ENCODE peak calls at places on chromosomes 6 and 20, in nine cellular contexts. One of them, this sample, is unnamed.

GRCh38 chr6:167731731-167732422 is 94.8 kb upstream of the AFDN start:
- DNase-seq in MCF 10A: peak; percentile 18
- DNase-seq in fibroblast of pulmonary artery: no peak
- DNase-seq in HFFc6: no peak
- DNase-seq in OCI-LY7: no peak
- DNase-seq in fibroblast of the aortic adventitia: no peak
- DNase-seq in mesothelial cell of epicardium: no peak
- DNase-seq in GM12878: no peak
- DNase-seq in neural progenitor cell: no peak
- DNase-seq in this sample: no peak

GRCh38 chr6:2970753-2971419 is 481 bp downstream of the SERPINB6 start:
- DNase-seq in MCF 10A: peak; percentile 58
- DNase-seq in fibroblast of pulmonary artery: peak; percentile 49
- DNase-seq in HFFc6: peak; percentile 41
- DNase-seq in OCI-LY7: no peak
- DNase-seq in fibroblast of the aortic adventitia: peak; percentile 43
- DNase-seq in mesothelial cell of epicardium: no peak
- DNase-seq in GM12878: no peak
- DNase-seq in neural progenitor cell: peak; percentile 64
- DNase-seq in this sample: peak; percentile 63

GRCh38 chr6:135522975-135523692 is 25.6 kb upstream of the AHI1 start:
- DNase-seq in MCF 10A: peak; percentile 21
- DNase-seq in fibroblast of pulmonary artery: peak; percentile 75
- DNase-seq in HFFc6: no peak
- DNase-seq in OCI-LY7: no peak
- DNase-seq in fibroblast of the aortic adventitia: peak; percentile 60
- DNase-seq in mesothelial cell of epicardium: no peak
- DNase-seq in GM12878: no peak
- DNase-seq in neural progenitor cell: no peak
- DNase-seq in this sample: no peak

GRCh38 chr6:96948631-96949030 is 24.1 kb downstream of the KLHL32 start:
- DNase-seq in MCF 10A: no peak
- DNase-seq in fibroblast of pulmonary artery: peak; percentile 7
- DNase-seq in HFFc6: no peak
- DNase-seq in OCI-LY7: no peak
- DNase-seq in fibroblast of the aortic adventitia: no peak
- DNase-seq in mesothelial cell of epicardium: no peak
- DNase-seq in GM12878: no peak
- DNase-seq in neural progenitor cell: no peak
- DNase-seq in this sample: no peak

GRCh38 chr6:5125152-5126006 is 40.2 kb downstream of the PPP1R3G start:
- DNase-seq in MCF 10A: peak; percentile 81
- DNase-seq in fibroblast of pulmonary artery: peak; percentile 64
- DNase-seq in HFFc6: peak; percentile 29
- DNase-seq in OCI-LY7: no peak
- DNase-seq in fibroblast of the aortic adventitia: peak; percentile 42
- DNase-seq in mesothelial cell of epicardium: no peak
- DNase-seq in GM12878: no peak
- DNase-seq in neural progenitor cell: no peak
- DNase-seq in this sample: no peak

GRCh38 chr6:131914967-131915751 is 36.0 kb downstream of the CCN2 start:
- DNase-seq in MCF 10A: peak; percentile 84
- DNase-seq in fibroblast of pulmonary artery: peak; percentile 89
- DNase-seq in HFFc6: peak; percentile 74
- DNase-seq in OCI-LY7: peak; percentile 79
- DNase-seq in fibroblast of the aortic adventitia: peak; percentile 90
- DNase-seq in mesothelial cell of epicardium: peak; percentile 26
- DNase-seq in GM12878: peak; percentile 24
- DNase-seq in neural progenitor cell: peak; percentile 80
- DNase-seq in this sample: peak; percentile 55

GRCh38 chr6:154433477-154434241 is 76.8 kb downstream of the CNKSR3 start:
- DNase-seq in MCF 10A: no peak
- DNase-seq in fibroblast of pulmonary artery: no peak
- DNase-seq in HFFc6: no peak
- DNase-seq in OCI-LY7: no peak
- DNase-seq in fibroblast of the aortic adventitia: peak; percentile 70
- DNase-seq in mesothelial cell of epicardium: no peak
- DNase-seq in GM12878: no peak
- DNase-seq in neural progenitor cell: peak; percentile 66
- DNase-seq in this sample: no peak

GRCh38 chr6:170165085-170165484 is 125.8 kb downstream of the DLL1 start:
- DNase-seq in MCF 10A: no peak
- DNase-seq in fibroblast of pulmonary artery: no peak
- DNase-seq in HFFc6: no peak
- DNase-seq in OCI-LY7: no peak
- DNase-seq in fibroblast of the aortic adventitia: no peak
- DNase-seq in mesothelial cell of epicardium: no peak
- DNase-seq in GM12878: no peak
- DNase-seq in neural progenitor cell: no peak
- DNase-seq in this sample: no peak

GRCh38 chr6:36657942-36658544 is 20.5 kb upstream of the CDKN1A start:
- DNase-seq in MCF 10A: no peak
- DNase-seq in fibroblast of pulmonary artery: peak; percentile 47
- DNase-seq in HFFc6: peak; percentile 59
- DNase-seq in OCI-LY7: peak; percentile 39
- DNase-seq in fibroblast of the aortic adventitia: peak; percentile 70
- DNase-seq in mesothelial cell of epicardium: no peak
- DNase-seq in GM12878: no peak
- DNase-seq in neural progenitor cell: no peak
- DNase-seq in this sample: no peak

GRCh38 chr6:36656441-36656840 is 22.1 kb upstream of the CDKN1A start:
- DNase-seq in MCF 10A: no peak
- DNase-seq in fibroblast of pulmonary artery: no peak
- DNase-seq in HFFc6: no peak
- DNase-seq in OCI-LY7: no peak
- DNase-seq in fibroblast of the aortic adventitia: no peak
- DNase-seq in mesothelial cell of epicardium: no peak
- DNase-seq in GM12878: no peak
- DNase-seq in neural progenitor cell: no peak
- DNase-seq in this sample: no peak

GRCh38 chr6:36659271-36659670 is 19.2 kb upstream of the CDKN1A start:
- DNase-seq in MCF 10A: peak; percentile 82
- DNase-seq in fibroblast of pulmonary artery: peak; percentile 96
- DNase-seq in HFFc6: peak; percentile 68
- DNase-seq in OCI-LY7: no peak
- DNase-seq in fibroblast of the aortic adventitia: peak; percentile 99
- DNase-seq in mesothelial cell of epicardium: no peak
- DNase-seq in GM12878: no peak
- DNase-seq in neural progenitor cell: no peak
- DNase-seq in this sample: no peak

GRCh38 chr6:36655073-36655847 is 23.3 kb upstream of the CDKN1A start:
- DNase-seq in MCF 10A: no peak
- DNase-seq in fibroblast of pulmonary artery: no peak
- DNase-seq in HFFc6: no peak
- DNase-seq in OCI-LY7: peak; percentile 71
- DNase-seq in fibroblast of the aortic adventitia: peak; percentile 30
- DNase-seq in mesothelial cell of epicardium: no peak
- DNase-seq in GM12878: no peak
- DNase-seq in neural progenitor cell: no peak
- DNase-seq in this sample: no peak

DNA sequence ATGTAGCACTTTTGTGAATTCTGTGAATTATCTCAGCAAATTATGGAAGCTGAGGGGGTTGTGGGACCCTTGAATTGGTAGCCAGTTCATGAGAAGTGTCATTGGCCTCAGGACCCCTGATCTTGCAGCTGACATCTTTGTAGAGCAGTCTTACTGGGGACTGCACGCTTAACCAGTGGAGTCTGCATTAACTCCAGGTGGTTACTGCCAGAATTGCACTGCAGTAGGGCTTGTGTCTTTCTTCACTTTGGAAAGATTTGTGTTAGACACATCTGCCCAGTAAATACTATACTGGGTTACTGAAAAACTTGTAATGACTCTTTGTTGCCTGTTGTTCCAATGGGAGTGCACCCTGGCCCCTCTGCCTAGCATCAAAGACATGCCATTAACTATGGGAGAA is 21.2 kb upstream of the CDKN1A start:
- DNase-seq in MCF 10A: no peak
- DNase-seq in fibroblast of pulmonary artery: no peak
- DNase-seq in HFFc6: no peak
- DNase-seq in OCI-LY7: peak; percentile 57
- DNase-seq in fibroblast of the aortic adventitia: no peak
- DNase-seq in mesothelial cell of epicardium: no peak
- DNase-seq in GM12878: no peak
- DNase-seq in neural progenitor cell: no peak
- DNase-seq in this sample: no peak
- TF ChIP-seq CTCF in MCF 10A: no peak
- TF ChIP-seq CTCF in fibroblast of pulmonary artery: no peak
- TF ChIP-seq CTCF in HFFc6: peak; percentile 19
- TF ChIP-seq CTCF in OCI-LY7: peak; percentile 45
- TF ChIP-seq CTCF in fibroblast of the aortic adventitia: no peak
- TF ChIP-seq CTCF in mesothelial cell of epicardium: no peak
- TF ChIP-seq CTCF in GM12878: peak; percentile 5
- TF ChIP-seq CTCF in neural progenitor cell: no peak
- TF ChIP-seq CTCF in this sample: no peak

DNA sequence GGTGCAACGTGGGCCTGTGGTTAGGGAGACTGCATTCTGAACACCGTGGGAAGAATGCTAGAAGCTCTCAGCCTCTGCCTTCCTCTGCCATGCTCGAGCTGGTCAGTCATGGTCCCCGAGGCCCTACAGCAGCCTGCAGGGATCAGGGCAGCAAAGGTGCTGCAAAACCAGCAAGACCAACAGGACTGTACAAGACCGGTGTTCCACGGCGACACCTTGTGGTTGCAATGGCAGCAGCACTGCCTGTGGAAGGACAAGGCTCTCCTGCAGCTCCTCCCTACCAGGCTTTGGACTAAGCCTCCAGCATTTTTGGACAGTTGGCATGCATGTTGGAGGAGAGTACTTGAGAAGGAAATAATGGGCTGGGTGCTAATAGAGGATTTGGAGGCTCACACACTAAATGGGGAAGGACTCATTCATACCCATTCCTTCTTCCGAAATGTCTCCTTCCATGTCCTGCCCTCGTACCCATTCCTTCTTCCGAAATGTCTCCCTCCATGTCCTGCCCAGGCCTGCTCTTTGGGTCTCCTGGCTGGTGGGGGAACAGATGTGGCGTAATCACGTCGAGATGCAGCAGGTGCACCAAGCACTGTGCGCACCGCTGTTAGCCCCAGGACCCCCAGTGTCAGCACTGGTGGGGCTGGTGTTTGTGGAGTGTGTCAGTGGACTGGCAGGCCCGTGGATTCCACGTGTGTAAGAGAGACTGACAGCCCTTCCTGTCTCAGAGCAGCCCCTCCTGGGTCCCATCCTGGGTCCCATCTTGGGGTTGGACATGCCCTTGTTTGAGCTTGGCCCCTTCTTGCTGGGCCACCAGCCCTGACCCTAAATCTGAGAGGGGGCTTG is 18.6 kb upstream of the MYT1 start:
- DNase-seq in MCF 10A: no peak
- DNase-seq in fibroblast of pulmonary artery: no peak
- DNase-seq in HFFc6: no peak
- DNase-seq in OCI-LY7: no peak
- DNase-seq in fibroblast of the aortic adventitia: no peak
- DNase-seq in mesothelial cell of epicardium: no peak
- DNase-seq in GM12878: no peak
- DNase-seq in neural progenitor cell: no peak
- DNase-seq in this sample: no peak
- TF ChIP-seq CTCF in MCF 10A: peak; percentile 24
- TF ChIP-seq CTCF in fibroblast of pulmonary artery: peak; percentile 11
- TF ChIP-seq CTCF in HFFc6: peak; percentile 61
- TF ChIP-seq CTCF in OCI-LY7: peak; percentile 61
- TF ChIP-seq CTCF in fibroblast of the aortic adventitia: no peak
- TF ChIP-seq CTCF in mesothelial cell of epicardium: no peak
- TF ChIP-seq CTCF in GM12878: no peak
- TF ChIP-seq CTCF in neural progenitor cell: peak; percentile 42
- TF ChIP-seq CTCF in this sample: no peak

GRCh38 chr6:42963179-42963854 is 2.8 kb downstream of the GNMT start:
- DNase-seq in MCF 10A: no peak
- DNase-seq in fibroblast of pulmonary artery: no peak
- DNase-seq in HFFc6: no peak
- DNase-seq in OCI-LY7: no peak
- DNase-seq in fibroblast of the aortic adventitia: no peak
- DNase-seq in mesothelial cell of epicardium: no peak
- DNase-seq in GM12878: no peak
- DNase-seq in neural progenitor cell: no peak
- DNase-seq in this sample: no peak

GRCh38 chr6:42961020-42961470 is 491 bp downstream of the GNMT start:
- DNase-seq in MCF 10A: peak; percentile 58
- DNase-seq in fibroblast of pulmonary artery: no peak
- DNase-seq in HFFc6: no peak
- DNase-seq in OCI-LY7: no peak
- DNase-seq in fibroblast of the aortic adventitia: no peak
- DNase-seq in mesothelial cell of epicardium: no peak
- DNase-seq in GM12878: no peak
- DNase-seq in neural progenitor cell: no peak
- DNase-seq in this sample: no peak

GRCh38 chr6:42962096-42962495 is 1.5 kb downstream of the GNMT start:
- DNase-seq in MCF 10A: no peak
- DNase-seq in fibroblast of pulmonary artery: no peak
- DNase-seq in HFFc6: no peak
- DNase-seq in OCI-LY7: no peak
- DNase-seq in fibroblast of the aortic adventitia: no peak
- DNase-seq in mesothelial cell of epicardium: no peak
- DNase-seq in GM12878: no peak
- DNase-seq in neural progenitor cell: no peak
- DNase-seq in this sample: no peak

GRCh38 chr6:42962502-42963178 is 2.1 kb downstream of the GNMT start:
- DNase-seq in MCF 10A: no peak
- DNase-seq in fibroblast of pulmonary artery: no peak
- DNase-seq in HFFc6: no peak
- DNase-seq in OCI-LY7: no peak
- DNase-seq in fibroblast of the aortic adventitia: no peak
- DNase-seq in mesothelial cell of epicardium: no peak
- DNase-seq in GM12878: no peak
- DNase-seq in neural progenitor cell: no peak
- DNase-seq in this sample: no peak

DNA sequence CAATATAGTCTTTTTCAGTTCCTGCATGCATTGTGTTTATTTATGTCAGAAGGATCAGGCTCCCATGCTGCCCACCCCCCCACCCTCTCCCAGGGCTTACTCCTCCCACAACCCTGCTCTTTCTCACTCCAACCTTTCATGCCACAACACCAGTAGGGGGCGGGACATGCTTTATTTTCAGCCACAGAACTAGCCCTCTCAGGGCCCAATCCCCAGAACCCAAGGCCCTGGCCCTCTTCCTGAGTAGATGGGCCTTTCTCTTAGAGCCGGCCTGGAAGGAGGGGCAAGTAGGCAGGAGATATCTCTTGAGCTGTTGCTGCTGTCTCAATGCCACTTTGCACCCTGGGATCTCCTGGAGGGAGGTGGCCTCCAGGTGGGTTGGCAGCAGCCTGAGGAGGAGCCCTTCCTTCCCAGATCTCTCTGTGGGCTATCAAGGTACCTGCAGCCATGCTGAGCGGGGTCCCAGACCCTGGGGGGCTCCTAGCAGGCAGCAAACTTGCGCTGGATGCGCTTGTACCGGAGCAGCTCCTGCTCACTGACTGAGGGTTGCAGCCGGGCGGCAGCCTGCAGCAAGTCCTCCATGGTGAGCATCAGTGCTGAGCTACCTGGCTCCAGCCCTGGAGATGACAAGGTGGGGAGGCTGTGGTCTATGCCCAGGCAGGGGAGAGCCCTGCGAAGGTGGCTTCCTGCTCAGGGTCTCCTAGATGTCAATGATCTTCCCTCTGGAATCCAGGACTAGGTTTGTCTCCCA is 3.5 kb downstream of the GNMT start:
- DNase-seq in MCF 10A: peak; percentile 61
- DNase-seq in fibroblast of pulmonary artery: peak; percentile 70
- DNase-seq in HFFc6: peak; percentile 30
- DNase-seq in OCI-LY7: peak; percentile 58
- DNase-seq in fibroblast of the aortic adventitia: peak; percentile 45
- DNase-seq in mesothelial cell of epicardium: no peak
- DNase-seq in GM12878: no peak
- DNase-seq in neural progenitor cell: peak; percentile 84
- DNase-seq in this sample: peak; percentile 60
- TF ChIP-seq CTCF in MCF 10A: no peak
- TF ChIP-seq CTCF in fibroblast of pulmonary artery: peak; percentile 36
- TF ChIP-seq CTCF in HFFc6: peak; percentile 68
- TF ChIP-seq CTCF in OCI-LY7: peak; percentile 64
- TF ChIP-seq CTCF in fibroblast of the aortic adventitia: peak; percentile 29
- TF ChIP-seq CTCF in mesothelial cell of epicardium: no peak
- TF ChIP-seq CTCF in GM12878: no peak
- TF ChIP-seq CTCF in neural progenitor cell: peak; percentile 57
- TF ChIP-seq CTCF in this sample: peak; percentile 22

GRCh38 chr6:150764638-150765456 is 100.7 kb upstream of the MTHFD1L start:
- DNase-seq in MCF 10A: no peak
- DNase-seq in fibroblast of pulmonary artery: no peak
- DNase-seq in HFFc6: no peak
- DNase-seq in OCI-LY7: peak; percentile 44
- DNase-seq in fibroblast of the aortic adventitia: no peak
- DNase-seq in mesothelial cell of epicardium: no peak
- DNase-seq in GM12878: no peak
- DNase-seq in neural progenitor cell: no peak
- DNase-seq in this sample: no peak

GRCh38 chr6:150766201-150766997 is 99.1 kb upstream of the MTHFD1L start:
- DNase-seq in MCF 10A: peak; percentile 3
- DNase-seq in fibroblast of pulmonary artery: peak; percentile 21
- DNase-seq in HFFc6: no peak
- DNase-seq in OCI-LY7: no peak
- DNase-seq in fibroblast of the aortic adventitia: peak; percentile 42
- DNase-seq in mesothelial cell of epicardium: no peak
- DNase-seq in GM12878: no peak
- DNase-seq in neural progenitor cell: peak; percentile 38
- DNase-seq in this sample: no peak

GRCh38 chr6:150765457-150765764 is 100.1 kb upstream of the MTHFD1L start:
- DNase-seq in MCF 10A: no peak
- DNase-seq in fibroblast of pulmonary artery: no peak
- DNase-seq in HFFc6: no peak
- DNase-seq in OCI-LY7: peak; percentile 89
- DNase-seq in fibroblast of the aortic adventitia: no peak
- DNase-seq in mesothelial cell of epicardium: no peak
- DNase-seq in GM12878: peak; percentile 33
- DNase-seq in neural progenitor cell: no peak
- DNase-seq in this sample: no peak

GRCh38 chr6:150767161-150767560 is 98.3 kb upstream of the MTHFD1L start:
- DNase-seq in MCF 10A: no peak
- DNase-seq in fibroblast of pulmonary artery: no peak
- DNase-seq in HFFc6: no peak
- DNase-seq in OCI-LY7: no peak
- DNase-seq in fibroblast of the aortic adventitia: no peak
- DNase-seq in mesothelial cell of epicardium: no peak
- DNase-seq in GM12878: no peak
- DNase-seq in neural progenitor cell: no peak
- DNase-seq in this sample: no peak

DNA sequence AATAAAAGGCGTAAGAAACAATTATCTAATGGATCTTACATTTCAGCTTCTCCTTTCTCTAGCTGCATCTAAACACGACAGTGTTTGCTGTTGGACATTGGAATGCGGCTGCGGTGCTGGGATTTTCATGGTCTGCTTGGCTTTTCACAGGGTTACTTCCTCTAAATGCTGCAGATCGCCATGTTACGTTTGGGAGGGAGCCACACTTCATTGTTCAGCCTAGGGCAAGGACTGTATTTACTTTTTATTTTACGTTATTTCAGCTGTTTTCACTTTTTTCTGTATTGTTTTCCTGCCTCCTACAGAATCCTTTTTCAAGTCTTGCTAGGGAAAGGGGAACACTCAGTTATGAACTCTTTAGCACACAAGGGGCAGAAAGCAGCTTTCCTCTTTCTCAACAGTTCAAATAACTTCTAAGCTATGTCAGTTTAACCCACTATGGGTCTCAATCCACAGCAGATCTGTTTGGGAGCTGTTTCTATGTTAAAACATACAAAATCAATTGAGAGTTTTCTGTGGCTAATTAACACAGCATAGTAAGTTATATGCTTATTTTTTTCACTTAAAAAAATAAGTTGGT is 97.8 kb upstream of the MTHFD1L start:
- DNase-seq in MCF 10A: no peak
- DNase-seq in fibroblast of pulmonary artery: peak; percentile 24
- DNase-seq in HFFc6: no peak
- DNase-seq in OCI-LY7: no peak
- DNase-seq in fibroblast of the aortic adventitia: peak; percentile 57
- DNase-seq in mesothelial cell of epicardium: no peak
- DNase-seq in GM12878: no peak
- DNase-seq in neural progenitor cell: peak; percentile 65
- DNase-seq in this sample: no peak
- TF ChIP-seq CTCF in MCF 10A: no peak
- TF ChIP-seq CTCF in fibroblast of pulmonary artery: no peak
- TF ChIP-seq CTCF in HFFc6: no peak
- TF ChIP-seq CTCF in OCI-LY7: no peak
- TF ChIP-seq CTCF in fibroblast of the aortic adventitia: no peak
- TF ChIP-seq CTCF in mesothelial cell of epicardium: no peak
- TF ChIP-seq CTCF in GM12878: no peak
- TF ChIP-seq CTCF in neural progenitor cell: no peak
- TF ChIP-seq CTCF in this sample: no peak

This sample was measured in GM13976.